ENCODE peak calls at places on chromosomes 7 and 10, in seven cellular contexts. Y is Panc1; L is CD8-positive, alpha-beta T cell; N is fibroblast of mammary gland; C is A549; F is HepG2; V is keratinocyte. X is an unnamed sample.

GRCh38 chr10:117762819-117763172 is 220.2 kb downstream of the EMX2 start:
- DNase-seq in Y (no peak), F (no peak), V (no peak), L (no peak), N (peak), C (peak), X (no peak)

GRCh38 chr7:138032186-138032585 is 30.3 kb upstream of the CREB3L2 start:
- DNase-seq in F (no peak), C (no peak), Y (no peak), V (no peak), N (no peak), L (no peak), X (no peak)

GRCh38 chr10:110648743-110649651 is 4.9 kb downstream of the RBM20 start:
- DNase-seq in L (no peak), V (no peak), N (peak), F (no peak), C (no peak), Y (no peak), X (no peak)

GRCh38 chr10:30583778-30584415 is 45.7 kb downstream of the LYZL2 start:
- DNase-seq in F (peak), Y (no peak), N (peak), L (no peak), V (no peak), C (peak), X (peak)

GRCh38 chr10:11586170-11586569 is 25.3 kb downstream of the USP6NL start:
- DNase-seq in V (no peak), C (no peak), F (no peak), N (peak), Y (no peak), L (no peak), X (no peak)

GRCh38 chr10:122149607-122150505 is 121.2 kb upstream of the BTBD16 start:
- DNase-seq in C (no peak), Y (no peak), V (no peak), L (no peak), N (peak), F (no peak), X (no peak)

GRCh38 chr10:3270597-3270996 is 98.0 kb upstream of the PITRM1 start:
- DNase-seq in C (no peak), N (no peak), L (no peak), F (no peak), Y (no peak), V (no peak), X (no peak)

GRCh38 chr7:72292794-72293193 is 119.3 kb downstream of the CALN1 start:
- DNase-seq in F (no peak), N (no peak), L (no peak), V (no peak), C (no peak), Y (no peak), X (no peak)

DNA sequence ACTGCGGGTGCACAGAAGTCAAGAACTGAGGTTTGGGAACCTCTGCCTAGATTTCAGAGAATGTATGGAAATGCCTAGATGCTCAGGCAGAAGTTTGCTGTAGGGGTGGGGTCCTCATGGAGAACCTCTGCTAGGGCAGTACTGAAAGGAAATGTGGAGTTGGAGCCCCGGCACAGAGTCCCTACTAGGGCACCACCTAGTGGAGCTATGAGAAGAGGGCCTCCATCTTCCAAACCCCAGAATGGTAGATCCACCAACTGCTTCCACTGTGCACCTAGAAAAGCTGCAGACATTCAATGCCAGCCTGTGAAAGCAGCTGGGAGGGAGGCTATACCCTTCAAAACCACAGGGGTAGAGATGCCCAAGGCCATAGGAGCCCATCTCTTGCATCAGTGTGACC is 1336.0 kb upstream of the CELF2 start:
- DNase-seq in F (no peak), N (peak), Y (no peak), V (no peak), L (no peak), C (no peak), X (no peak)
- TF ChIP-seq CTCF in F (no peak), N (peak), Y (no peak), V (no peak), L (no peak), C (no peak), X (peak)

GRCh38 chr10:97539523-97540200 is 32.9 kb upstream of the ANKRD2 start:
- DNase-seq in Y (no peak), N (peak), C (no peak), F (no peak), V (no peak), L (no peak), X (no peak)
- H3K4me3 ChIP-seq in Y (no peak), N (no peak), C (no peak), F (no peak), V (no peak), L (no peak), X (no peak)

GRCh38 chr10:28381903-28382347 is 79.1 kb upstream of the MPP7 start:
- DNase-seq in Y (peak), L (peak), C (peak), N (peak), V (peak), F (peak), X (peak)
- TF ChIP-seq CTCF in Y (peak), L (peak), C (peak), N (peak), V (peak), F (peak), X (peak)

DNA sequence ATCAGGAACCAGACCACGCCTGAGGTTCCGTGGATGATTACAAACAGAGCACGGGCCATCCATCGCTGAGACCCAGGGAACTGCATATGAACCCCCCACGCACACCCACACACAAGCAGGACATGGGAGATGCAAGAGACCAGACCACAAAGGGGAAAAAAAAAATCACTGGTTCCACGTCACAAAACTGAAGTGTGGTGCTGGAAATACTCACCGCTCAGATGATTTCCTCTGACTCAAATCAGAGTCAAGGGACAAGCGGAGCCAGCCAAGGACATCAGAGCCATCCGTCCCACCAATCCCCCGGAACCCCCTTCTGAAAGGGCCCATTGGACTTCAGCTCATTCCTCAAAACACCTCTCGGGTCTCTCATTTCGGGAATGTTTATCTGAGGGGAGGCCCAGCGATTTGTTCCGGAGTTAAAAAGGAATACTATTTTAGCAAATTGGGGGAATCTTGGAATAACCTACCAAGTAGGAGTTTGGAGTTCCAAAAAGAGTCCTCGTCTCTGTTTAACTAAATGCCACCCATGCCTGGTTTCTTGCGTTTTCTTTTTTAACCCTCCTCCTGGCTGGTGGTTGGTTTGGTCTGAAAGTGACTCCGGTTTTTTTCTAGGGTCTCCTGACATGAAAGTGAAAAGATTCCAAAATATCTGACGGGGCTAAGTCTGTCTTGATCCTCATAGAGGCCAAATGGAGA is 15.0 kb downstream of the SNX8 start:
- DNase-seq in Y (no peak), F (no peak), V (no peak), C (no peak), L (no peak), N (peak), X (no peak)
- H3K4me3 ChIP-seq in Y (no peak), F (no peak), V (no peak), C (no peak), L (no peak), N (no peak), X (peak)

GRCh38 chr10:83050815-83051214 is 1088.5 kb upstream of the GHITM start:
- DNase-seq in F (no peak), L (no peak), Y (no peak), N (no peak), C (no peak), V (no peak), X (no peak)
- TF ChIP-seq CTCF in F (no peak), L (no peak), Y (peak), N (no peak), C (no peak), V (no peak), X (no peak)

GRCh38 chr7:24462984-24463383 is 110.3 kb upstream of the PALS2 start:
- DNase-seq in L (no peak), V (no peak), Y (no peak), F (no peak), C (no peak), N (no peak), X (no peak)

GRCh38 chr7:24463474-24463873 is 109.8 kb upstream of the PALS2 start:
- DNase-seq in C (no peak), N (no peak), F (no peak), L (no peak), Y (no peak), V (no peak), X (no peak)

GRCh38 chr7:24462117-24462516 is 111.1 kb upstream of the PALS2 start:
- DNase-seq in F (no peak), V (no peak), Y (no peak), L (no peak), C (no peak), N (no peak), X (no peak)

GRCh38 chr7:24466109-24466768 is 107.0 kb upstream of the PALS2 start:
- DNase-seq in F (peak), N (no peak), Y (no peak), L (no peak), C (peak), V (no peak), X (no peak)

GRCh38 chr7:24464846-24465245 is 108.4 kb upstream of the PALS2 start:
- DNase-seq in L (no peak), Y (no peak), V (no peak), C (no peak), N (no peak), F (no peak), X (no peak)
- H3K4me3 ChIP-seq in L (no peak), Y (no peak), V (no peak), C (no peak), N (no peak), F (no peak), X (no peak)

GRCh38 chr7:20343211-20343610 is 12.5 kb downstream of the ITGB8 start:
- DNase-seq in L (no peak), N (no peak), F (no peak), V (no peak), Y (no peak), C (peak), X (no peak)
- TF ChIP-seq CTCF in L (no peak), N (peak), F (peak), V (peak), Y (peak), C (no peak), X (peak)

GRCh38 chr7:127620406-127621233 is 2.7 kb upstream of the PAX4 start:
- DNase-seq in Y (no peak), V (no peak), F (no peak), C (peak), N (no peak), L (no peak), X (no peak)

GRCh38 chr7:127618775-127619174 is 833 bp upstream of the PAX4 start:
- DNase-seq in V (no peak), N (no peak), C (no peak), F (no peak), L (no peak), Y (no peak), X (no peak)

GRCh38 chr7:127616709-127617108 is 1.2 kb downstream of the PAX4 start:
- DNase-seq in N (no peak), V (no peak), F (no peak), L (no peak), C (no peak), Y (no peak), X (no peak)

GRCh38 chr7:127618042-127618441 is at the start of gene PAX4:
- DNase-seq in F (no peak), V (no peak), Y (no peak), C (no peak), N (no peak), L (no peak), X (no peak)

GRCh38 chr7:127619681-127620405 is 1.9 kb upstream of the PAX4 start:
- DNase-seq in N (no peak), L (no peak), V (no peak), F (no peak), C (peak), Y (no peak), X (no peak)
- H3K4me3 ChIP-seq in N (no peak), L (no peak), V (no peak), F (no peak), C (no peak), Y (no peak), X (no peak)